ENCODE peak calls at places on chromosome 11, in six cellular contexts. Y, Q, D, H, E and P are unnamed samples.
A peak's percentile ranks its signal among the peaks of the same experiment; 100 is the strongest.

GRCh38 chr11:35750981-35751663 is 88.5 kb downstream of the TRIM44 start:
- DNase-seq in H (no peak), E (no peak), Q (no peak), Y (no peak), D (no peak), P (no peak)

GRCh38 chr11:47139878-47140277 is 36.8 kb downstream of the ARFGAP2 start:
- DNase-seq in E (no peak), H (no peak), D (no peak), Y (no peak), Q (no peak), P (no peak)

GRCh38 chr11:34356918-34357645 is 728 bp downstream of the ABTB2 start:
- DNase-seq in D (peak; percentile 83), E (no peak), Q (no peak), Y (peak; percentile 10), H (peak; percentile 8), P (no peak)

GRCh38 chr11:77090046-77090372 is 12.6 kb upstream of the OMP start:
- DNase-seq in Y (no peak), H (no peak), E (no peak), D (no peak), Q (no peak), P (no peak)

GRCh38 chr11:61124574-61125309 is 22.5 kb downstream of the CD5 start:
- DNase-seq in E (no peak), Y (no peak), D (no peak), H (no peak), Q (no peak), P (no peak)

GRCh38 chr11:113542420-113542819 is 67.2 kb upstream of the DRD2 start:
- DNase-seq in E (no peak), Y (no peak), H (no peak), D (no peak), Q (no peak), P (no peak)

GRCh38 chr11:2289859-2290258 is 11.9 kb downstream of the C11orf21 start:
- DNase-seq in D (peak; percentile 65), Q (no peak), H (no peak), Y (no peak), E (no peak), P (no peak)

GRCh38 chr11:42524534-42525227 is 787.1 kb upstream of the API5 start:
- DNase-seq in D (no peak), E (no peak), Q (no peak), Y (peak; percentile 14), H (peak; percentile 21), P (no peak)

GRCh38 chr11:62179995-62180394 is 10.0 kb upstream of the SCGB1D1 start:
- DNase-seq in E (no peak), Y (no peak), H (no peak), Q (no peak), D (no peak), P (no peak)

GRCh38 chr11:108097179-108097578 is 24.2 kb upstream of the ACAT1 start:
- DNase-seq in Y (no peak), Q (no peak), D (no peak), H (no peak), E (no peak), P (no peak)

GRCh38 chr11:129815596-129816461 is at the start of gene TMEM45B:
- DNase-seq in Y (no peak), H (peak; percentile 35), Q (no peak), E (no peak), D (no peak), P (no peak)

GRCh38 chr11:7512525-7513209 is 1.1 kb upstream of the PPFIBP2 start:
- DNase-seq in D (peak; percentile 90), E (no peak), Q (no peak), H (no peak), Y (no peak), P (no peak)

GRCh38 chr11:8807544-8808225 is 103.3 kb upstream of the AKIP1 start:
- DNase-seq in H (no peak), Y (peak; percentile 32), E (no peak), D (no peak), Q (peak; percentile 54), P (peak; percentile 72)

GRCh38 chr11:2812371-2812991 is 73.1 kb downstream of the CDKN1C start:
- DNase-seq in Q (no peak), E (no peak), H (no peak), D (no peak), Y (no peak), P (no peak)

GRCh38 chr11:75583710-75584658 is 21.9 kb downstream of the SERPINH1 start:
- DNase-seq in Q (no peak), E (no peak), D (peak; percentile 87), H (peak; percentile 61), Y (no peak), P (no peak)

GRCh38 chr11:110529043-110529442 is 99.3 kb downstream of the FDX1 start:
- DNase-seq in H (no peak), E (no peak), Q (no peak), Y (no peak), D (no peak), P (no peak)